ENCODE peak calls at places on chromosomes 5 and 9, in eight cellular contexts. B is mammary epithelial cell, N is astrocyte, C is breast epithelium, G is caudate nucleus, S is brain microvascular endothelial cell, Z is heart right ventricle, J is transverse colon. D is an unnamed sample.

GRCh38 chr5:175695161-175696126 is 37.6 kb downstream of the HRH2 start:
- DNase-seq in B (no peak), N (no peak), C (no peak), G (no peak), S (no peak), Z (no peak), J (no peak), D (no peak)

GRCh38 chr5:148454576-148454975 is 70.8 kb downstream of the FBXO38 start:
- DNase-seq in B (no peak), N (no peak), C (no peak), G (no peak), S (no peak), Z (peak), J (no peak), D (no peak)

GRCh38 chr9:69173497-69173890 is 583 bp upstream of the TJP2 start:
- DNase-seq in B (no peak), N (no peak), C (no peak), G (no peak), S (no peak), Z (no peak), J (no peak), D (no peak)

GRCh38 chr5:177473461-177473991 is at the start of gene DBN1:
- DNase-seq in B (no peak), N (no peak), C (no peak), G (no peak), S (peak), Z (peak), J (peak), D (no peak)

GRCh38 chr9:122059214-122059978 is 33.7 kb downstream of the TTLL11 start:
- DNase-seq in B (no peak), N (no peak), C (no peak), G (no peak), S (no peak), Z (no peak), J (peak), D (no peak)

GRCh38 chr5:132771559-132771998 is 5.5 kb downstream of the SEPTIN8 start:
- DNase-seq in B (no peak), N (peak), C (no peak), G (no peak), S (peak), Z (peak), J (no peak), D (no peak)

GRCh38 chr5:96509313-96509712 is 76.3 kb upstream of the PCSK1 start:
- DNase-seq in B (peak), N (peak), C (no peak), G (no peak), S (no peak), Z (no peak), J (no peak), D (no peak)

GRCh38 chr5:6573651-6574101 is 59.2 kb downstream of the NSUN2 start:
- DNase-seq in B (no peak), N (no peak), C (no peak), G (no peak), S (no peak), Z (no peak), J (no peak), D (no peak)

GRCh38 chr9:85108229-85108628 is 438.7 kb downstream of the NTRK2 start:
- DNase-seq in B (no peak), N (no peak), C (no peak), G (no peak), S (no peak), Z (no peak), J (no peak), D (no peak)

GRCh38 chr5:179185256-179186091 is 125.3 kb downstream of the ZNF354C start:
- DNase-seq in B (no peak), N (no peak), C (no peak), G (no peak), S (no peak), Z (no peak), J (no peak), D (no peak)

GRCh38 chr5:123511648-123512605 is at the start of gene CSNK1G3:
- DNase-seq in B (peak), N (peak), C (peak), G (peak), S (peak), Z (peak), J (peak), D (peak)

GRCh38 chr5:166618555-166618954 is 1672.9 kb upstream of the WWC1 start:
- DNase-seq in B (no peak), N (no peak), C (no peak), G (no peak), S (no peak), Z (no peak), J (no peak), D (no peak)

GRCh38 chr5:42994285-42995151 is 45.6 kb downstream of the ANXA2R start:
- DNase-seq in B (peak), N (peak), C (no peak), G (peak), S (peak), Z (peak), J (peak), D (no peak)

GRCh38 chr5:154625031-154625430 is 130.1 kb upstream of the LARP1 start:
- DNase-seq in B (no peak), N (no peak), C (no peak), G (no peak), S (no peak), Z (no peak), J (no peak), D (no peak)

GRCh38 chr5:151661968-151662732 is 24.6 kb downstream of the SPARC start:
- DNase-seq in B (no peak), N (no peak), C (no peak), G (no peak), S (no peak), Z (no peak), J (no peak), D (no peak)

GRCh38 chr9:127877566-127877998 is at the start of gene AK1:
- DNase-seq in B (peak), N (no peak), C (peak), G (peak), S (peak), Z (peak), J (peak), D (no peak)

GRCh38 chr5:141514330-141515111 is 25.6 kb downstream of the PCDHGC5 start:
- DNase-seq in B (peak), N (peak), C (no peak), G (no peak), S (peak), Z (no peak), J (no peak), D (peak)

GRCh38 chr5:139985733-139986132 is 57.4 kb downstream of the NRG2 start:
- DNase-seq in B (peak), N (peak), C (no peak), G (no peak), S (peak), Z (no peak), J (no peak), D (peak)

GRCh38 chr9:117887941-117888340 is 183.7 kb downstream of the TLR4 start:
- DNase-seq in B (no peak), N (no peak), C (no peak), G (no peak), S (no peak), Z (no peak), J (no peak), D (no peak)

GRCh38 chr9:125821078-125821477 is 73.9 kb downstream of the PBX3 start:
- DNase-seq in B (no peak), N (no peak), C (no peak), G (no peak), S (no peak), Z (no peak), J (no peak), D (no peak)

GRCh38 chr9:35756275-35756742 is 2.2 kb upstream of the MSMP start:
- DNase-seq in B (no peak), N (no peak), C (no peak), G (no peak), S (no peak), Z (peak), J (peak), D (no peak)

GRCh38 chr5:82185842-82186241 is 92.3 kb downstream of the RPS23 start:
- DNase-seq in B (no peak), N (no peak), C (no peak), G (no peak), S (no peak), Z (no peak), J (no peak), D (no peak)

GRCh38 chr9:89427621-89428221 is 70.2 kb downstream of the SEMA4D start:
- DNase-seq in B (no peak), N (no peak), C (no peak), G (peak), S (no peak), Z (no peak), J (no peak), D (no peak)

GRCh38 chr9:96186601-96187011 is 115.4 kb downstream of the HSD17B3 start:
- DNase-seq in B (peak), N (peak), C (no peak), G (no peak), S (no peak), Z (no peak), J (peak), D (no peak)

GRCh38 chr9:14690986-14691730 is 2.1 kb downstream of the ZDHHC21 start:
- DNase-seq in B (no peak), N (no peak), C (no peak), G (no peak), S (no peak), Z (no peak), J (no peak), D (no peak)

GRCh38 chr9:36461341-36461740 is 61.3 kb upstream of the RNF38 start:
- DNase-seq in B (no peak), N (peak), C (no peak), G (no peak), S (no peak), Z (no peak), J (no peak), D (no peak)

GRCh38 chr9:100472725-100473261 is at the start of gene TMEFF1:
- DNase-seq in B (peak), N (peak), C (no peak), G (peak), S (no peak), Z (peak), J (peak), D (no peak)

GRCh38 chr5:121108725-121109124 is 644.6 kb downstream of the PRR16 start:
- DNase-seq in B (no peak), N (no peak), C (no peak), G (no peak), S (no peak), Z (peak), J (no peak), D (no peak)

GRCh38 chr5:74371621-74372020 is 268.9 kb downstream of the ENC1 start:
- DNase-seq in B (no peak), N (no peak), C (no peak), G (no peak), S (no peak), Z (no peak), J (no peak), D (no peak)

GRCh38 chr5:141910271-141910673 is 13.4 kb upstream of the DELE1 start:
- DNase-seq in B (peak), N (no peak), C (peak), G (no peak), S (no peak), Z (no peak), J (no peak), D (no peak)

GRCh38 chr9:86562691-86563090 is 208.5 kb upstream of the TUT7 start:
- DNase-seq in B (no peak), N (no peak), C (no peak), G (no peak), S (no peak), Z (no peak), J (no peak), D (peak)

DNA sequence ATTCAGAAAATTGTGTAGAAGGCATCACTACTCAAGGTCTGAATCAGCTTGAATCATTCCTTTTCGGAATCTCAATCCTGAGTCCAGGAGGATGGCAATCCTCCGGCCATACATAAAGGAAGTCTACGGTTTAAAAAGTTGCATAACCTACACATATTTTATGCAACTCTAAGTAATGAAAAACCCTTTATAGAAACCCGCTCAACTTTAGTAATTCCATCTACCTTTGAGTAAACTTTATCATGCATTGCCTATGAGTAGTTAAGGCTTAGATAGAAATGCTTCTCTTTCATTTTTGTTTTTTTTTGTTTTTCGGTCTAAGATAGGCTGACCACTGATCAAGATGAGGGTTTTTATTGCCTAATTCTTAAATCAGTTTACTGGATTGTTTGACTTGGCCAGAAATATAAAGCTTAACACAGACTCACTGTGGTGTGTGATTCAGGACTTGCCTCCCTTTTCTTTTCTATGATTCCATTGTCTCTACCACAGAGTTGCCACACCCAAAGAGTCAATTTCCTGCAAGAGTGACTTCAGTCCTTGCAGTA is 85.0 kb downstream of the LURAP1L start:
- DNase-seq in B (peak), N (peak), C (no peak), G (no peak), S (peak), Z (no peak), J (no peak), D (peak)
- H3K27ac ChIP-seq in B (peak), N (peak), C (peak), G (no peak), S (peak), Z (no peak), J (peak), D (peak)

GRCh38 chr9:88186495-88187110 is 48.3 kb upstream of the SPATA31C2 start:
- DNase-seq in B (no peak), N (no peak), C (no peak), G (no peak), S (no peak), Z (no peak), J (no peak), D (no peak)

GRCh38 chr9:88193766-88194165 is 55.5 kb upstream of the SPATA31C2 start:
- DNase-seq in B (no peak), N (no peak), C (no peak), G (no peak), S (no peak), Z (no peak), J (no peak), D (no peak)

GRCh38 chr9:88187631-88188030 is 49.4 kb upstream of the SPATA31C2 start:
- DNase-seq in B (no peak), N (no peak), C (no peak), G (no peak), S (no peak), Z (no peak), J (no peak), D (no peak)

GRCh38 chr9:88189371-88189770 is 51.1 kb upstream of the SPATA31C2 start:
- DNase-seq in B (no peak), N (no peak), C (no peak), G (no peak), S (no peak), Z (no peak), J (no peak), D (no peak)

GRCh38 chr9:88191451-88191850 is 53.2 kb upstream of the SPATA31C2 start:
- DNase-seq in B (no peak), N (no peak), C (no peak), G (no peak), S (no peak), Z (no peak), J (no peak), D (no peak)
- H3K27ac ChIP-seq in B (no peak), N (no peak), C (no peak), G (no peak), S (no peak), Z (no peak), J (no peak), D (no peak)

DNA sequence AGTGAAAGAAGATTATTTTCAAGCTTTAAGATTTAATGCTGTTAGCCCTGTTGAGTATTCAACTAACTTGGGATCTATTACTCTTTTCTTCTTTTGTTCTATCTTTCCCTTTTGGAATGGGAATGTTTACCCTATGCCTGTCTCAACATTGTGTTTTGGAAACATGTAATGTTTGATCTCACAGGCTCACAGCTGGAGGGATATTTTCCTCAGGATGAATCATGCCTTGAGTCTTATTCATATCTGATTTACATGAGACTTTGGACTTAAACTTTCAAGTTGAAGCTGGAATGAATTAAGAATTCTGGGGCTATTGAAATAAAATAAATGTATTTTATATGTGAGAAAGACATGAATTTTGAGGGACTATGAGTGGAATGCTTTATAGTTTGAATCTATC is 607.8 kb upstream of the PTGER4 start:
- DNase-seq in B (peak), N (peak), C (no peak), G (no peak), S (peak), Z (no peak), J (no peak), D (peak)
- H3K27ac ChIP-seq in B (no peak), N (no peak), C (no peak), G (no peak), S (no peak), Z (no peak), J (no peak), D (no peak)

DNA sequence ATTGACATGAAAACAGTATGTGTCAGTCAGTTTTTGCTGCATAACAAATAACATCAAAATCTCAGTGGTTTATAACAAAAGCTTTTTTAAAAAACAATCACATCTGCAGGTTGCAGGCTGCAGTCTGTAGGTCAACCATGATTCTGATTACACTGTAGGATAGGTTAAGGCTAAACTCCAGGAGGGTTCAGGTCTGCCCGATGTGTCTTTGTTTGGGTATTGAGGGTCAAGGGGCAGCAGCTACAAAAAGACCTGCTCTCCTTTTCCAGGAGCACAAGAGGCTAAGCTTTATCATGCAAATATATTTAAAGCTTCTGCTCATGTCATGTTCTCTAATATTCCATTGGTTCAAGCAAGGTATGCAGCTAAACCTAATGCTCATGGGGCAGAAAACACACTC is 18.2 kb downstream of the GRIA1 start:
- DNase-seq in B (no peak), N (no peak), C (no peak), G (no peak), S (no peak), Z (no peak), J (no peak), D (no peak)
- H3K27ac ChIP-seq in B (no peak), N (no peak), C (no peak), G (no peak), S (no peak), Z (no peak), J (no peak), D (no peak)

GRCh38 chr5:157965989-157966388 is 107.0 kb upstream of the CLINT1 start:
- DNase-seq in B (no peak), N (no peak), C (no peak), G (no peak), S (no peak), Z (no peak), J (no peak), D (no peak)
- H3K27ac ChIP-seq in B (no peak), N (no peak), C (no peak), G (no peak), S (no peak), Z (no peak), J (no peak), D (no peak)

GRCh38 chr5:38756068-38756467 is 89.7 kb upstream of the OSMR start:
- DNase-seq in B (no peak), N (no peak), C (no peak), G (no peak), S (no peak), Z (no peak), J (no peak), D (no peak)
- H3K27ac ChIP-seq in B (no peak), N (no peak), C (no peak), G (no peak), S (no peak), Z (no peak), J (no peak), D (no peak)

GRCh38 chr5:115557667-115558387 is 13.3 kb upstream of the FEM1C start:
- DNase-seq in B (no peak), N (no peak), C (no peak), G (no peak), S (peak), Z (no peak), J (peak), D (no peak)

GRCh38 chr5:115561176-115561575 is 16.6 kb upstream of the FEM1C start:
- DNase-seq in B (peak), N (no peak), C (no peak), G (no peak), S (no peak), Z (no peak), J (no peak), D (peak)

GRCh38 chr5:115559524-115559923 is 14.9 kb upstream of the FEM1C start:
- DNase-seq in B (no peak), N (peak), C (no peak), G (no peak), S (peak), Z (no peak), J (no peak), D (no peak)

GRCh38 chr5:115556276-115556675 is 11.7 kb upstream of the FEM1C start:
- DNase-seq in B (no peak), N (no peak), C (no peak), G (no peak), S (no peak), Z (no peak), J (no peak), D (no peak)

GRCh38 chr5:115558388-115558956 is 13.9 kb upstream of the FEM1C start:
- DNase-seq in B (no peak), N (no peak), C (no peak), G (no peak), S (peak), Z (no peak), J (no peak), D (no peak)
- H3K27ac ChIP-seq in B (no peak), N (peak), C (no peak), G (no peak), S (peak), Z (no peak), J (peak), D (peak)

DNA sequence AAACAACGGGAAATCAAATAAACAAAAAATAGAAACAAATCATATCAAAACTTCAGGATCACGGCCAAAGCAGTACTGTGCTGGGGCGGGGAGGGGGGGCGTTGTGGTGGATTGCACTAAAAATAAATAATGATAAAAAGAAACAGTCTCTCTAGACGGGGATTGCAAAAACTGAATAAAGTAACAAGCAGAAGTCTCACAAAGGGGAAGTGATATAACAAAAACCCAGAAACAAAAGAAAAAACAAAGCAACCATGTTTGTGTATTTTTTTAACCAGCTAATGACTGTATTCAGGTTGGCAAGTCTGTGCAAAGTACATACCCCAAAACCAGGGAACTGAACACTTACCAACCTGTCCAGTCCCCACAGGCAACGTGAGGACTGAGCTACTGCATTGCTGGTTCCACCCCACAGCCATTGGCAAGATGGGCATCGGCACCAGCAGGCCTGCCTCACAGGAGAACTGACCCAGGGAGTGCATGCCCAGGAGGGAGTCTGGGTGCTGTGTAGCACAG is 24.1 kb downstream of the BICD2 start:
- DNase-seq in B (peak), N (no peak), C (peak), G (no peak), S (no peak), Z (no peak), J (no peak), D (no peak)
- H3K27ac ChIP-seq in B (peak), N (no peak), C (no peak), G (no peak), S (peak), Z (peak), J (peak), D (peak)

GRCh38 chr9:133290751-133291302 is 15.8 kb upstream of the ABO start:
- DNase-seq in B (no peak), N (no peak), C (no peak), G (no peak), S (no peak), Z (no peak), J (no peak), D (no peak)
- H3K27ac ChIP-seq in B (no peak), N (no peak), C (no peak), G (no peak), S (no peak), Z (no peak), J (no peak), D (no peak)

D was measured in epithelial cell of prostate.